ENCODE peak calls at places on chromosomes 6 and 20, in nine cellular contexts. P, H, A, F, K, X, S, I and C are unnamed samples. For H3K4me1, the result is how much of the 10 kb centered on the place peaks cover.

GRCh38 chr6:34544052-34544604 is 12.0 kb downstream of the SPDEF start:
- DNase-seq in P (no peak), H (no peak), A (no peak), F (no peak), K (no peak), X (no peak), S (no peak), I (no peak), C (no peak)

GRCh38 chr6:25056130-25056529 is 120.4 kb upstream of the RIPOR2 start:
- DNase-seq in P (no peak), H (no peak), A (no peak), F (no peak), K (no peak), X (no peak), S (no peak), I (no peak), C (no peak)

GRCh38 chr6:90088009-90088408 is 193.7 kb downstream of the GJA10 start:
- DNase-seq in P (peak), H (no peak), A (no peak), F (no peak), K (no peak), X (no peak), S (no peak), I (no peak), C (no peak)

GRCh38 chr20:43936371-43936770 is 21.7 kb downstream of the TOX2 start:
- DNase-seq in P (no peak), H (no peak), A (no peak), F (no peak), K (no peak), X (no peak), S (no peak), I (no peak), C (no peak)

GRCh38 chr6:16635810-16636602 is 125.3 kb downstream of the ATXN1 start:
- DNase-seq in P (no peak), H (peak), A (no peak), F (no peak), K (no peak), X (peak), S (no peak), I (no peak), C (peak)

GRCh38 chr20:50654899-50655298 is 36.4 kb downstream of the RIPOR3 start:
- DNase-seq in P (no peak), H (no peak), A (no peak), F (peak), K (no peak), X (no peak), S (no peak), I (peak), C (no peak)

GRCh38 chr20:1171461-1172093 is 13.2 kb downstream of the TMEM74B start:
- DNase-seq in P (peak), H (no peak), A (no peak), F (no peak), K (no peak), X (peak), S (no peak), I (no peak), C (no peak)

GRCh38 chr6:45836438-45836824 is 179.2 kb downstream of the CLIC5 start:
- DNase-seq in P (no peak), H (no peak), A (no peak), F (no peak), K (no peak), X (no peak), S (no peak), I (no peak), C (no peak)

GRCh38 chr20:38112943-38113294 is 52.2 kb downstream of the TGM2 start:
- DNase-seq in P (no peak), H (no peak), A (no peak), F (no peak), K (no peak), X (no peak), S (no peak), I (no peak), C (no peak)

GRCh38 chr20:17589161-17589834 is 19.4 kb downstream of the DSTN start:
- DNase-seq in P (no peak), H (no peak), A (no peak), F (no peak), K (no peak), X (no peak), S (no peak), I (no peak), C (no peak)
- H3K4me1 ChIP-seq in P (under half), H (under half), A (under half), F (half or more), K (under half), X (half or more), S (half or more), I (under half), C (under half)

GRCh38 chr20:34715384-34715783 is 11.2 kb downstream of the TP53INP2 start:
- DNase-seq in P (no peak), H (no peak), A (no peak), F (no peak), K (no peak), X (no peak), S (no peak), I (no peak), C (no peak)

GRCh38 chr20:34711813-34712430 is 7.8 kb downstream of the TP53INP2 start:
- DNase-seq in P (no peak), H (no peak), A (no peak), F (no peak), K (no peak), X (no peak), S (no peak), I (no peak), C (no peak)

GRCh38 chr20:34710861-34711574 is 6.9 kb downstream of the TP53INP2 start:
- DNase-seq in P (no peak), H (no peak), A (no peak), F (no peak), K (no peak), X (no peak), S (no peak), I (no peak), C (no peak)

GRCh38 chr20:34712525-34713192 is 8.5 kb downstream of the TP53INP2 start:
- DNase-seq in P (no peak), H (no peak), A (no peak), F (no peak), K (no peak), X (no peak), S (no peak), I (no peak), C (no peak)

GRCh38 chr20:34713194-34713943 is 9.2 kb downstream of the TP53INP2 start:
- DNase-seq in P (peak), H (peak), A (no peak), F (no peak), K (no peak), X (peak), S (no peak), I (no peak), C (peak)
- TF ChIP-seq POLR2A in P (peak), H (no peak), A (no peak), F (no peak), K (no peak), X (no peak), S (no peak), I (no peak), C (no peak)

GRCh38 chr6:134351615-134352474 is 33.9 kb upstream of the SGK1 start:
- DNase-seq in P (no peak), H (no peak), A (no peak), F (no peak), K (no peak), X (no peak), S (no peak), I (no peak), C (no peak)
- H3K4me3 ChIP-seq in P (no peak), H (no peak), A (no peak), F (no peak), K (no peak), X (no peak), S (no peak), I (no peak), C (no peak)

DNA sequence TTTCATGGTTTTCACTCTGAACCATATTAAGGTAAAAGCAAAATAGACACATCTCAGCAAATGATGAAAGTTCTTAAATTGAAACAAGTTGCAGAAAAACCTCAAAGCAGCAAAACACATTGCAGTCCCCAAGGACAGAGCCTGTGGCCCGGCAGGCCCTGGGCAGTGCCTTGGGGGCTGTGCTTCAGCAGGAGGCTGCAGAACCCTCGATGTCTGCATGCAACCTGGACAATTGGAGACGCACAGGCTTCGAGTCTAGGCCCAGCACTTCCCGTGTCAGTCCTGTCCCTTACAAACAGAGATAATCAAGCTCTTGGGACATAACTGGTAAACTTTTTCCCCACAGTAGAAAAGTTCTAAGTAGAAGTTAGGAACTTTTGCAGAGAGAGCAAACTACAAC is 9.2 kb downstream of the PYGB start:
- DNase-seq in P (no peak), H (no peak), A (peak), F (no peak), K (no peak), X (no peak), S (no peak), I (no peak), C (no peak)
- H3K4me1 ChIP-seq in P (under half), H (under half), A (under half), F (half or more), K (under half), X (under half), S (under half), I (under half), C (under half)

GRCh38 chr6:135851442-135852271 is at the start of gene PDE7B:
- DNase-seq in P (peak), H (no peak), A (peak), F (peak), K (peak), X (peak), S (peak), I (peak), C (peak)
- TF ChIP-seq POLR2A in P (no peak), H (no peak), A (peak), F (peak), K (peak), X (peak), S (peak), I (peak), C (peak)

GRCh38 chr6:13300649-13301590 is 27.4 kb downstream of the TBC1D7 start:
- DNase-seq in P (no peak), H (no peak), A (no peak), F (no peak), K (no peak), X (no peak), S (no peak), I (no peak), C (no peak)
- H3K4me3 ChIP-seq in P (no peak), H (no peak), A (no peak), F (no peak), K (no peak), X (no peak), S (no peak), I (no peak), C (no peak)

GRCh38 chr6:2775003-2775402 is 9.8 kb downstream of the WRNIP1 start:
- DNase-seq in P (no peak), H (no peak), A (no peak), F (no peak), K (no peak), X (no peak), S (no peak), I (no peak), C (no peak)
- H3K4me1 ChIP-seq in P (under half), H (under half), A (under half), F (under half), K (under half), X (under half), S (under half), I (under half), C (under half)